ENCODE peak calls at places on chromosomes 7 and 10, in nine cellular contexts. L is activated CD4-positive, alpha-beta T cell treated with anti-CD3 and anti-CD28 coated beads, Interleukin-2, amount 10 ng/mL, durations not matched to agents 7 days and 5 days; Q is naive thymus-derived CD8-positive, alpha-beta T cell; A is activated naive CD4-positive, alpha-beta T cell; U is NCI-H1105; X is T-helper 1 cell; H is RPMI8226; W is EH; N is natural killer cell. J is an unnamed sample.
A peak's percentile ranks its signal among the peaks of the same experiment; 100 is the strongest.

GRCh38 chr7:37901890-37902524 is 14.6 kb downstream of the SFRP4 start:
- DNase-seq in H (no peak), U (no peak), A (no peak), X (no peak), N (no peak), Q (no peak), L (no peak), W (peak; percentile 55), J (no peak)

GRCh38 chr7:74183653-74184450 is 9.7 kb downstream of the EIF4H start:
- DNase-seq in W (no peak), U (no peak), L (no peak), N (no peak), A (no peak), Q (no peak), X (no peak), H (peak; percentile 41), J (no peak)

GRCh38 chr7:109246330-109247077 is 676.8 kb downstream of the DNAJB9 start:
- DNase-seq in W (peak; percentile 65), U (no peak), H (no peak), A (no peak), L (no peak), Q (no peak), N (no peak), X (no peak), J (no peak)

GRCh38 chr7:142809671-142810070 is 38.9 kb downstream of the PRSS2 start:
- DNase-seq in X (no peak), H (no peak), W (no peak), A (no peak), N (no peak), Q (no peak), U (no peak), L (no peak), J (no peak)

GRCh38 chr10:71396714-71397339 is at the start of gene CDH23:
- DNase-seq in L (no peak), X (no peak), N (no peak), Q (no peak), A (no peak), H (no peak), U (peak; percentile 12), W (peak; percentile 5), J (no peak)

GRCh38 chr7:131015131-131015954 is 281.3 kb upstream of the KLF14 start:
- DNase-seq in N (no peak), H (no peak), U (no peak), A (no peak), W (peak; percentile 85), X (no peak), L (no peak), Q (no peak), J (no peak)

GRCh38 chr10:24446739-24447138 is 237.8 kb downstream of the KIAA1217 start:
- DNase-seq in L (no peak), A (no peak), W (peak; percentile 99), H (no peak), U (no peak), X (no peak), N (no peak), Q (no peak), J (no peak)

GRCh38 chr7:147564771-147565476 is 1025.6 kb upstream of the C7orf33 start:
- DNase-seq in W (no peak), N (no peak), L (no peak), U (no peak), A (no peak), Q (no peak), H (no peak), X (no peak), J (no peak)

GRCh38 chr7:30273552-30273951 is 10.8 kb upstream of the ZNRF2 start:
- DNase-seq in W (no peak), A (no peak), L (no peak), U (no peak), Q (no peak), H (no peak), N (no peak), X (no peak), J (no peak)

GRCh38 chr10:97584060-97584797 is at the start of gene HOGA1:
- DNase-seq in N (no peak), H (peak; percentile 28), L (no peak), A (no peak), U (no peak), X (no peak), W (peak; percentile 84), Q (no peak), J (peak; percentile 68)

GRCh38 chr7:137873524-137873923 is 26.8 kb upstream of the DGKI start:
- DNase-seq in U (no peak), N (no peak), A (no peak), L (no peak), Q (no peak), W (peak; percentile 88), X (no peak), H (no peak), J (peak; percentile 9)

GRCh38 chr10:16583382-16583781 is 61.7 kb upstream of the C1QL3 start:
- DNase-seq in H (no peak), X (no peak), W (no peak), L (no peak), Q (no peak), U (no peak), N (no peak), A (no peak), J (no peak)

GRCh38 chr10:98028168-98028770 is 2.2 kb downstream of the CRTAC1 start:
- DNase-seq in W (peak; percentile 45), X (no peak), N (peak; percentile 48), H (peak; percentile 66), L (peak; percentile 74), U (peak; percentile 57), A (peak; percentile 3), Q (peak; percentile 45), J (no peak)

GRCh38 chr7:410395-410910 is 109.2 kb downstream of the PDGFA start:
- DNase-seq in W (no peak), A (no peak), X (no peak), U (no peak), H (no peak), L (no peak), N (no peak), Q (no peak), J (no peak)

GRCh38 chr10:114110174-114110972 is 63.6 kb downstream of the CCDC186 start:
- DNase-seq in N (no peak), H (no peak), L (no peak), X (no peak), Q (no peak), U (no peak), W (peak; percentile 12), A (no peak), J (no peak)

GRCh38 chr10:117684673-117685211 is 142.2 kb downstream of the EMX2 start:
- DNase-seq in W (no peak), A (no peak), Q (no peak), X (no peak), N (no peak), U (peak; percentile 12), L (no peak), H (no peak), J (no peak)

GRCh38 chr7:79217468-79217867 is 236.0 kb downstream of the MAGI2 start:
- DNase-seq in A (no peak), N (no peak), U (no peak), X (no peak), Q (no peak), H (no peak), L (no peak), W (peak; percentile 55), J (no peak)

GRCh38 chr10:17831896-17832295 is 22.7 kb downstream of the MRC1 start:
- DNase-seq in N (no peak), W (no peak), X (no peak), U (no peak), A (no peak), H (no peak), L (no peak), Q (no peak), J (no peak)

GRCh38 chr7:899806-900205 is 23.5 kb downstream of the GET4 start:
- DNase-seq in A (no peak), U (no peak), Q (no peak), H (no peak), N (no peak), W (no peak), L (no peak), X (no peak), J (no peak)

GRCh38 chr7:136857573-136857972 is 10.9 kb upstream of the CHRM2 start:
- DNase-seq in U (no peak), W (peak; percentile 61), H (peak; percentile 11), Q (no peak), L (no peak), A (no peak), X (no peak), N (no peak), J (no peak)

GRCh38 chr10:51301644-51302043 is 227.4 kb downstream of the PRKG1 start:
- DNase-seq in L (no peak), N (no peak), X (no peak), W (peak; percentile 65), U (no peak), A (no peak), H (no peak), Q (no peak), J (no peak)

GRCh38 chr10:48273741-48274140 is 755 bp downstream of the FRMPD2 start:
- DNase-seq in A (no peak), N (no peak), X (no peak), L (no peak), H (no peak), U (no peak), Q (no peak), W (no peak), J (no peak)

GRCh38 chr7:100719523-100720319 is 547 bp upstream of the EPO start:
- DNase-seq in Q (no peak), H (peak; percentile 73), A (no peak), L (no peak), W (peak; percentile 69), N (no peak), X (no peak), U (no peak), J (no peak)

GRCh38 chr7:21041252-21041651 is 254.6 kb upstream of the SP8 start:
- DNase-seq in A (no peak), L (no peak), Q (no peak), X (no peak), H (no peak), W (no peak), N (no peak), U (no peak), J (no peak)

GRCh38 chr7:44750921-44751571 is 2.4 kb downstream of the ZMIZ2 start:
- DNase-seq in W (no peak), Q (peak; percentile 19), U (no peak), X (peak; percentile 59), H (peak; percentile 70), L (peak; percentile 46), N (no peak), A (no peak), J (no peak)

GRCh38 chr10:43867113-43867512 is 218.4 kb upstream of the ZNF32 start:
- DNase-seq in L (no peak), H (no peak), Q (no peak), U (no peak), X (no peak), N (no peak), A (no peak), W (no peak), J (no peak)

GRCh38 chr7:29988391-29989256 is 977 bp downstream of the SCRN1 start:
- DNase-seq in X (no peak), H (peak; percentile 37), A (no peak), L (peak; percentile 11), U (peak; percentile 51), Q (peak; percentile 21), W (peak; percentile 82), N (peak; percentile 41), J (no peak)

GRCh38 chr7:158474488-158474887 is 113.1 kb downstream of the PTPRN2 start:
- DNase-seq in A (no peak), Q (no peak), H (no peak), W (no peak), U (no peak), X (no peak), L (no peak), N (no peak), J (no peak)